ENCODE peak calls at places on chromosomes 5 and 9, in five cellular contexts. K is H7, R is BJ, X is AG04450, M is psoas muscle. Z is an unnamed sample.

GRCh38 chr9:108953983-108954574 is 19.9 kb downstream of the ABITRAM start:
- DNase-seq in R (peak; percentile 32), K (peak; percentile 22), X (no peak), M (no peak), Z (no peak)

GRCh38 chr9:133585481-133586367 is 23.5 kb downstream of the FAM163B start:
- DNase-seq in R (no peak), K (peak; percentile 80), X (no peak), M (no peak), Z (no peak)

GRCh38 chr9:124180557-124180956 is 77.2 kb upstream of the NEK6 start:
- DNase-seq in K (no peak), R (no peak), M (peak; percentile 23), X (peak; percentile 16), Z (peak; percentile 17)

GRCh38 chr5:159208508-159209437 is 580 bp downstream of the RNF145 start:
- DNase-seq in M (peak; percentile 45), K (peak; percentile 80), R (no peak), X (no peak), Z (peak; percentile 50)

GRCh38 chr5:14445581-14446290 is 135.9 kb upstream of the OTULINL start:
- DNase-seq in K (peak; percentile 83), R (no peak), M (no peak), X (no peak), Z (no peak)

GRCh38 chr9:137720571-137721110 is 101.8 kb downstream of the EHMT1 start:
- DNase-seq in X (no peak), M (no peak), K (peak; percentile 29), R (no peak), Z (no peak)

GRCh38 chr5:34707451-34708107 is 51.5 kb downstream of the RAI14 start:
- DNase-seq in X (no peak), K (no peak), R (no peak), M (no peak), Z (no peak)

GRCh38 chr9:112348257-112348992 is 15.0 kb upstream of the PTBP3 start:
- DNase-seq in X (no peak), M (peak; percentile 82), R (no peak), K (peak; percentile 20), Z (peak; percentile 82)

GRCh38 chr9:121344062-121344696 is 25.9 kb downstream of the STOM start:
- DNase-seq in M (no peak), R (no peak), K (no peak), X (no peak), Z (no peak)

GRCh38 chr5:168472329-168472728 is 13.9 kb upstream of the RARS1 start:
- DNase-seq in K (no peak), M (no peak), X (peak; percentile 86), R (peak; percentile 95), Z (no peak)

GRCh38 chr5:10557747-10558295 is 6.0 kb upstream of the ANKRD33B start:
- DNase-seq in R (no peak), M (no peak), K (no peak), X (no peak), Z (no peak)
- H3K27me3 ChIP-seq in R (no peaks in the 10 kb centered on the region), M (no peaks in the 10 kb centered on the region), K (peaks cover 18% of the 10 kb centered on the region), X (no peaks in the 10 kb centered on the region), Z (no peaks in the 10 kb centered on the region)

GRCh38 chr9:6024035-6024554 is 8.7 kb upstream of the RANBP6 start:
- DNase-seq in R (no peak), X (no peak), M (no peak), K (peak; percentile 36), Z (no peak)
- H3K4me3 ChIP-seq in R (no peak overlapping the region), X (no peak overlapping the region), M (no peak overlapping the region), K (no peak overlapping the region), Z (no peak overlapping the region)

DNA sequence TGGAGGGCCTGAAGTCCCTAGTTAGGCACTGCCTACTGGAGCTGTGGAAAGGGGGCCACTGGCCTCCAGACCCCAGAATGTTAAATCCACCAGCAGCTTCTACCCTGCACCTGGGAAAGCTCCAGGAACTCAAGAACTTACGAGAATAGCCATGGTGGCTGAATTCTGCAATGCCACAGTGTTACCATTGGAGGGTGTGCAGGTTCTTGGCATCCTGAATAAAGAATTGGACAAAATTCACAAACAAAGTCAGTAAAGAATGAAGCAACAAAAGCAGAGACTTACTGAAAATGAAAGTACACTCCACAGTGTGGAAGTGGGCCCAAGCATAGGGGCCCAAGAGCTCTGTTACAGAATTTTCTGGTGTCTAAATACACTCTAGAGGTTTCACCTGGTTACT is 107.0 kb downstream of the PRDM9 start:
- DNase-seq in K (no peak), R (no peak), M (no peak), X (no peak), Z (no peak)
- H3K27me3 ChIP-seq in K (no peaks in the 10 kb centered on the region), R (no peaks in the 10 kb centered on the region), M (no peaks in the 10 kb centered on the region), X (no peaks in the 10 kb centered on the region), Z (no peaks in the 10 kb centered on the region)

GRCh38 chr9:91516781-91517180 is 93.1 kb upstream of the NFIL3 start:
- DNase-seq in M (no peak), X (no peak), K (no peak), R (no peak), Z (no peak)

GRCh38 chr9:91516061-91516460 is 92.4 kb upstream of the NFIL3 start:
- DNase-seq in M (no peak), X (no peak), K (no peak), R (no peak), Z (no peak)

GRCh38 chr9:91519520-91520270 is 96.1 kb upstream of the NFIL3 start:
- DNase-seq in X (no peak), R (no peak), K (no peak), M (no peak), Z (no peak)

DNA sequence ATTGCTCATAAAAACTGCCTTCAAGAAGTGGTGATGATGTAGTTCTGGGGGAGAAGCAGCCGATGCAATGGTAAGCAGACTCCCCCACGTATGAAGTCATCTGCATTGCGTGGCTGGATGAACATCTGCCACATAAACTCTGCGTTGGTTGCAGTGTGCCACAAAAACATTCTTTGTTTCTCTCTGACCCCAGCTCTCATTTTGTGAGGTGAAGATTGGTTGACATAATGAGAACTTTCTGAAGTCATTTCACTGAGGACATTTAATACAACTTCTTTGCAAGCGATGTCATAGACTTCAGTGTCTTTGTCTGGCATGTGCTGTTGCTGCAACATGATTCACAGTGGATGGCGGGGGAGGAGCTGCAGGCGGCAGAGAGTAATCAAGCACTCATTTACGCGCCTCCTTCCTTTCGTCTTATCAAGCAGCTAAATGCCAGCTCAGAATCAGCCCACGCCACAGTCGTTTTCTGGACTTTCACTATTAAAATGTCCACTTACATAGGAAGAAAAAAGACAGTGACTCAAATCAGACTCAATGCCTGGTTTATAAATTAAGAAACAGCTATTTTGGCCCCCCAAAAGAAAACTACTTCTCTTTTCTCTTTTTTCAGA is 91.5 kb upstream of the NFIL3 start:
- DNase-seq in X (peak; percentile 79), M (peak; percentile 23), K (no peak), R (peak; percentile 63), Z (no peak)
- H3K4me3 ChIP-seq in X (peak overlapping the region; percentile 41), M (no peak overlapping the region), K (no peak overlapping the region), R (peak overlapping the region; percentile 23), Z (peak overlapping the region; percentile 31)

GRCh38 chr9:136154943-136155342 is 36.3 kb upstream of the TMEM250 start:
- DNase-seq in R (no peak), X (no peak), M (no peak), K (no peak), Z (no peak)
- H3K27me3 ChIP-seq in R (peaks cover 15% of the 10 kb centered on the region), X (peaks cover 48% of the 10 kb centered on the region), M (no peaks in the 10 kb centered on the region), K (peaks cover 2% of the 10 kb centered on the region), Z (peaks cover 32% of the 10 kb centered on the region)

GRCh38 chr5:176190886-176191755 is 47.1 kb upstream of the SIMC1 start:
- DNase-seq in M (no peak), K (peak; percentile 16), R (no peak), X (no peak), Z (no peak)
- H3K4me3 ChIP-seq in M (no peak overlapping the region), K (no peak overlapping the region), R (no peak overlapping the region), X (no peak overlapping the region), Z (no peak overlapping the region)

GRCh38 chr9:40928803-40929487 is 199.5 kb downstream of the FOXD4L6 start:
- DNase-seq in M (no peak), X (no peak), R (no peak), K (no peak), Z (no peak)
- H3K27me3 ChIP-seq in M (no peaks in the 10 kb centered on the region), X (no peaks in the 10 kb centered on the region), R (no peaks in the 10 kb centered on the region), K (no peaks in the 10 kb centered on the region), Z (no peaks in the 10 kb centered on the region)

GRCh38 chr5:170397059-170397458 is 7.9 kb upstream of the KCNMB1 start:
- DNase-seq in M (no peak), X (no peak), K (no peak), R (no peak), Z (no peak)

GRCh38 chr5:170393958-170394357 is 4.8 kb upstream of the KCNMB1 start:
- DNase-seq in R (no peak), M (no peak), K (no peak), X (no peak), Z (no peak)

GRCh38 chr5:170390472-170390871 is 1.3 kb upstream of the KCNMB1 start:
- DNase-seq in X (no peak), K (no peak), M (no peak), R (no peak), Z (no peak)

GRCh38 chr5:170389250-170389902 is at the start of gene KCNMB1:
- DNase-seq in X (no peak), M (no peak), K (no peak), R (no peak), Z (no peak)

GRCh38 chr5:170393235-170393634 is 4.1 kb upstream of the KCNMB1 start:
- DNase-seq in K (no peak), X (no peak), M (no peak), R (no peak), Z (no peak)
- H3K4me3 ChIP-seq in K (no peak overlapping the region), X (no peak overlapping the region), M (no peak overlapping the region), R (no peak overlapping the region), Z (no peak overlapping the region)

DNA sequence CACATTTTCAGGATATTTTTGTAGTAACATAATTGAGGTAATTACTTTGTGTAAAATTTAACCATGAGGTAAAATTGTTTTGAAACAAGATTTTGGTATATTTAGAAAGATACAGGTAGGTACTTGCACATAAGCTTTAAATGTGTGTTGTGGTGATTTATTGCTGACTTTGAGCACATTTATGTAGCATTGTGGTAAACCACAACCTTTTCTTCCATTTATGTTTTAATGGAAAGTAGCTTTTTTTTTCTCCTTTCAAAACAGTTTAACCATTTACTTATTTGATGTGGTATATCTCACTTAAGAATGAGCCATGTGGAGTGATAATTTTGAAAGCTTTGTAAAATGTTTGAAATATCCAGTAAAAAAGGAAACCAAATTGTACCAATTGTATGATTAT is 35.6 kb downstream of the FCHO2 start:
- DNase-seq in K (no peak), X (no peak), R (no peak), M (no peak), Z (no peak)
- H3K27me3 ChIP-seq in K (no peaks in the 10 kb centered on the region), X (no peaks in the 10 kb centered on the region), R (no peaks in the 10 kb centered on the region), M (no peaks in the 10 kb centered on the region), Z (no peaks in the 10 kb centered on the region)

GRCh38 chr9:81686614-81687520 is 2.5 kb downstream of the TLE1 start:
- DNase-seq in M (peak; percentile 78), K (peak; percentile 86), X (peak; percentile 49), R (no peak), Z (peak; percentile 77)

GRCh38 chr9:81683214-81683613 is 6.1 kb downstream of the TLE1 start:
- DNase-seq in X (no peak), R (no peak), K (no peak), M (no peak), Z (no peak)

GRCh38 chr9:81687521-81688261 is 1.7 kb downstream of the TLE1 start:
- DNase-seq in M (peak; percentile 55), R (no peak), K (peak; percentile 87), X (no peak), Z (peak; percentile 45)

GRCh38 chr9:81683704-81684103 is 5.6 kb downstream of the TLE1 start:
- DNase-seq in X (no peak), R (no peak), K (peak; percentile 49), M (no peak), Z (no peak)

GRCh38 chr9:81685763-81686613 is 3.4 kb downstream of the TLE1 start:
- DNase-seq in X (no peak), R (no peak), K (no peak), M (no peak), Z (no peak)
- H3K4me3 ChIP-seq in X (peak overlapping the region; percentile 86), R (no peak overlapping the region), K (peak overlapping the region; percentile 97), M (peak overlapping the region; percentile 86), Z (peak overlapping the region; percentile 87)